ENCODE peak calls at places on chromosomes 7 and 10, in four cellular contexts. K is WERI-Rb-1, N is esophagus squamous epithelium, G is HFF-Myc. A is an unnamed sample.

GRCh38 chr7:64113981-64114380 is 68.7 kb downstream of the ZNF727 start:
- DNase-seq in K (no peak), N (no peak), G (no peak), A (no peak)

GRCh38 chr10:94397549-94398370 is 4.6 kb upstream of the TBC1D12 start:
- DNase-seq in K (no peak), N (no peak), G (no peak), A (peak; percentile 61)

GRCh38 chr10:42988517-42989395 is 88.1 kb upstream of the RET start:
- DNase-seq in K (no peak), N (no peak), G (no peak), A (no peak)

GRCh38 chr10:98030093-98030821 is at the start of gene CRTAC1:
- DNase-seq in K (peak; percentile 94), N (no peak), G (no peak), A (no peak)

GRCh38 chr7:129188372-129188891 is at the start of gene SMO:
- DNase-seq in K (peak; percentile 72), N (no peak), G (no peak), A (peak; percentile 41)

GRCh38 chr7:104931181-104931781 is 82.7 kb upstream of the KMT2E start:
- DNase-seq in K (peak; percentile 73), N (no peak), G (no peak), A (no peak)

GRCh38 chr10:101158101-101159058 is 27.3 kb downstream of the TLX1 start:
- DNase-seq in K (no peak), N (no peak), G (no peak), A (no peak)

GRCh38 chr7:71591876-71592275 is 459.9 kb downstream of the GALNT17 start:
- DNase-seq in K (no peak), N (no peak), G (no peak), A (no peak)

GRCh38 chr7:43204081-43204480 is 91.6 kb downstream of the HECW1 start:
- DNase-seq in K (no peak), N (no peak), G (no peak), A (peak; percentile 74)

GRCh38 chr7:138092486-138093028 is 16.3 kb downstream of the AKR1D1 start:
- DNase-seq in K (no peak), N (no peak), G (no peak), A (no peak)

GRCh38 chr10:60737242-60737641 is 41.0 kb upstream of the CDK1 start:
- DNase-seq in K (no peak), N (no peak), G (no peak), A (no peak)

GRCh38 chr10:69636626-69637550 is 6.8 kb downstream of the FAM241B start:
- DNase-seq in K (peak; percentile 63), N (no peak), G (no peak), A (peak; percentile 13)

GRCh38 chr7:2761801-2762497 is 73.9 kb downstream of the AMZ1 start:
- DNase-seq in K (no peak), N (no peak), G (no peak), A (no peak)

GRCh38 chr7:79732535-79732934 is 279.1 kb upstream of the MAGI2 start:
- DNase-seq in K (no peak), N (no peak), G (no peak), A (no peak)

GRCh38 chr10:71280216-71280615 is 38.8 kb upstream of the SLC29A3 start:
- DNase-seq in K (no peak), N (no peak), G (no peak), A (no peak)

GRCh38 chr10:83917519-83918506 is 221.5 kb upstream of the GHITM start:
- DNase-seq in K (no peak), N (no peak), G (no peak), A (no peak)

GRCh38 chr10:92691591-92692084 is 1.9 kb downstream of the HHEX start:
- DNase-seq in K (no peak), N (peak; percentile 16), G (no peak), A (no peak)

GRCh38 chr10:44306147-44306710 is 78.7 kb downstream of the CXCL12 start:
- DNase-seq in K (no peak), N (no peak), G (no peak), A (peak; percentile 46)

GRCh38 chr7:7765422-7765821 is 47.0 kb upstream of the RPA3 start:
- DNase-seq in K (no peak), N (no peak), G (no peak), A (no peak)

GRCh38 chr10:70864940-70865339 is 23.4 kb downstream of the PCBD1 start:
- DNase-seq in K (no peak), N (no peak), G (no peak), A (no peak)

GRCh38 chr7:25852249-25852994 is 299.6 kb upstream of the NFE2L3 start:
- DNase-seq in K (peak; percentile 41), N (no peak), G (no peak), A (peak; percentile 74)

GRCh38 chr7:12703881-12704280 is 16.4 kb downstream of the ARL4A start:
- DNase-seq in K (no peak), N (no peak), G (no peak), A (peak; percentile 65)

GRCh38 chr10:44341901-44342300 is 43.0 kb downstream of the CXCL12 start:
- DNase-seq in K (no peak), N (no peak), G (no peak), A (no peak)

GRCh38 chr10:72316748-72317435 is 37.8 kb downstream of the DNAJB12 start:
- DNase-seq in K (no peak), N (no peak), G (no peak), A (no peak)

GRCh38 chr10:51789903-51790302 is 90.5 kb upstream of the CSTF2T start:
- DNase-seq in K (no peak), N (no peak), G (no peak), A (no peak)

GRCh38 chr10:12322583-12323131 is 26.7 kb upstream of the CAMK1D start:
- DNase-seq in K (no peak), N (no peak), G (no peak), A (no peak)

GRCh38 chr10:6924166-6924565 is 344.1 kb upstream of the PRKCQ start:
- DNase-seq in K (no peak), N (no peak), G (no peak), A (no peak)

GRCh38 chr7:54837167-54837566 is 78.2 kb upstream of the SEC61G start:
- DNase-seq in K (no peak), N (no peak), G (no peak), A (no peak)

GRCh38 chr10:44924261-44925040 is 13.3 kb downstream of the TMEM72 start:
- DNase-seq in K (no peak), N (no peak), G (no peak), A (no peak)

GRCh38 chr7:16758634-16759602 is 5.4 kb downstream of the TSPAN13 start:
- DNase-seq in K (no peak), N (no peak), G (no peak), A (no peak)

GRCh38 chr7:18666107-18666728 is 170.7 kb downstream of the HDAC9 start:
- DNase-seq in K (peak; percentile 81), N (peak; percentile 4), G (peak; percentile 70), A (peak; percentile 90)

GRCh38 chr10:116097239-116097751 is 175.7 kb downstream of the GFRA1 start:
- DNase-seq in K (peak; percentile 73), N (no peak), G (no peak), A (no peak)

GRCh38 chr7:134747326-134747725 is 32.1 kb upstream of the CALD1 start:
- DNase-seq in K (no peak), N (no peak), G (no peak), A (no peak)
- TF ChIP-seq CTCF in K (no peak), N (no peak), G (no peak), A (no peak)

GRCh38 chr7:44847920-44848634 is at the start of gene H2AZ2:
- DNase-seq in K (peak; percentile 100), N (peak; percentile 99), G (peak; percentile 99), A (peak; percentile 100)

GRCh38 chr7:44852590-44852989 is 4.7 kb upstream of the H2AZ2 start:
- DNase-seq in K (no peak), N (no peak), G (no peak), A (no peak)

GRCh38 chr7:44846816-44847508 is 925 bp downstream of the H2AZ2 start:
- DNase-seq in K (no peak), N (no peak), G (no peak), A (no peak)

GRCh38 chr7:44847509-44847919 is 373 bp downstream of the H2AZ2 start:
- DNase-seq in K (peak; percentile 85), N (peak; percentile 65), G (peak; percentile 49), A (peak; percentile 87)

DNA sequence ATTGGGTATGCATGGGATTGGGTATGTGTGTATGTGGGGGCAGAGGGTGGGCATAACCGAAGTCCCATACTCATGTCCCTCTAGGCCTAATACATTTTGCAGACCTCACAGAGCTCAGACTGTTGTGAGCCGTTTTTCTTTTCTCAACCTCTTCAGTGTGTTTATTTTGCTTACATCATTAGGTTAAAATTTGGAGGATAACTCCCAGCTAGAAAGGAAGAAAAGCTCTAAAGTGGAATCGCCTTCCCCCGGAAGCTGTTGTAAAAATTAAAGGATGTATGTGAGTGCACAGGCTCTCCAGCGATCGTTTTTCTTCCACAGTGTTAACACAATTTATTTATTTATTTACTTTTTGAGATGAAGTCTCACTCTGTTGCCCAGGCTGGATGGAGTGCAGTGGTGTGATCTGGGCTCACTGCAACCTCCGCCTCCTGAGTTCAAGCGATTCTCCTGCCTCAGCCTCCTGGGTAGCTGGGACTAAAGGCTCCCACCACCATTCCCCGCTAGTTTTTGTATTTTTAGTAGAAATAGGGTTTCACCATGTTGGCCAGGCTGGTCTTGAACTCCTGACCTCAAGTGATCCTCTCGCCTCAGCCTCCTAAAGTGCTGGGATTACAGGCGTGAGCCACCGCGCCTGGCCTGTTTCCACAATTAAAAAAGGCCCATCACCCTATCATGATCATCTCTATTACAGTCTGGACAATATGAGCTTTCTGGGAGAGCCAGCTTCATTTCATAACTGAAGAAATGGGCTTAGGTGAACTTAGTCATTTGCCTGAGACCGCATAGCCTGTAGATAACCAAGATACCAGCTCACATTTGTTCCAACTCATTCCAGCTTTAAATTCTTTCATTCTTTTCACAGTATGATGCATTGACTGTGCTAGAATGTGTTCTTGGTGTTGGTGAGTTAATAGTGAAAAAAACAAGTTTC is 1.7 kb upstream of the H2AZ2 start:
- DNase-seq in K (no peak), N (no peak), G (no peak), A (peak; percentile 83)
- H3K4me3 ChIP-seq in K (peak overlapping the region; percentile 70), N (no peak overlapping the region), G (peak overlapping the region; percentile 87), A (no peak overlapping the region)

GRCh38 chr7:145378197-145378596 is 542.3 kb upstream of the TPK1 start:
- DNase-seq in K (no peak), N (no peak), G (no peak), A (no peak)
- TF ChIP-seq CTCF in K (no peak), N (no peak), G (no peak), A (no peak)

GRCh38 chr7:1174881-1175596 is 15.0 kb upstream of the ZFAND2A start:
- DNase-seq in K (no peak), N (no peak), G (no peak), A (no peak)

GRCh38 chr7:1175967-1176851 is 16.2 kb upstream of the ZFAND2A start:
- DNase-seq in K (peak; percentile 89), N (peak; percentile 31), G (no peak), A (peak; percentile 80)

GRCh38 chr7:1172666-1173523 is 12.9 kb upstream of the ZFAND2A start:
- DNase-seq in K (no peak), N (no peak), G (no peak), A (no peak)

GRCh38 chr7:1176891-1177373 is 16.9 kb upstream of the ZFAND2A start:
- DNase-seq in K (peak; percentile 71), N (no peak), G (no peak), A (peak; percentile 73)

DNA sequence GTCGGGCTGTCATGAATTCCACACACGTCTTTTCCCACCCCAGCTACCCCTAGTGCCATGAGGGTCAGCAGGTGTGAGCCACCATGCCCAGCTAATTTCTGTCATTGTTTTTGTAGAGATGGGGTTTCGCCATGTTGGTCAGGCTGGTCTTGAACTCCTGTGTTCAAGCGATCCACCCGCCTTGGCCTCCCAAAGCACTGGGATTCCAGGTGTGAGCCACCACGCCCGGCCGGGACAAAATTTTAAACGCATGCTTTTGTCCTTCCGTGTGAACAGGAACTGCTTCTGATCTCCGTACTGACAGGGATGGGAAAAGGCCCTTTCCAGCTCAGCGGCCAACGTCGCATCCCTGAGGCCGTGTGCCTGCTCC is 15.6 kb upstream of the ZFAND2A start:
- DNase-seq in K (no peak), N (no peak), G (no peak), A (no peak)
- H3K4me3 ChIP-seq in K (no peak overlapping the region), N (peak overlapping the region; percentile 48), G (no peak overlapping the region), A (no peak overlapping the region)

A was measured in choroid plexus epithelial cell.